ENCODE peak calls at places on chromosomes 7 and 10, in eight cellular contexts. P is kidney tubule cell; O is GM13977; V is nucleus accumbens; M is hepatocyte; B is dermis microvascular lymphatic vessel endothelial cell; C is activated naive CD4-positive, alpha-beta T cell treated with anti-CD3 and anti-CD28 coated beads, Interleukin-2, amount 10 ng/mL, durations not matched to agents 7 days and 5 days; K is Calu3. E is an unnamed sample.

GRCh38 chr7:24898691-24899090 is 81.3 kb downstream of the OSBPL3 start:
- DNase-seq in P (peak; percentile 75), O (peak; percentile 59), V (no peak), M (no peak), B (no peak), C (no peak), K (no peak), E (no peak)

GRCh38 chr7:50121269-50121668 is 28.2 kb upstream of the ZPBP start:
- DNase-seq in P (no peak), O (no peak), V (no peak), M (no peak), B (no peak), C (no peak), K (no peak), E (no peak)

GRCh38 chr7:138492423-138492822 is 32.4 kb downstream of the TRIM24 start:
- DNase-seq in P (no peak), O (no peak), V (no peak), M (no peak), B (no peak), C (no peak), K (no peak), E (no peak)

GRCh38 chr7:140017543-140017942 is 45.2 kb downstream of the PARP12 start:
- DNase-seq in P (no peak), O (no peak), V (no peak), M (no peak), B (no peak), C (no peak), K (no peak), E (no peak)

GRCh38 chr7:40918701-40919271 is 784.0 kb downstream of the SUGCT start:
- DNase-seq in P (peak; percentile 96), O (no peak), V (no peak), M (peak; percentile 65), B (no peak), C (no peak), K (no peak), E (no peak)

GRCh38 chr10:96588601-96589419 is 2.0 kb upstream of the TM9SF3 start:
- DNase-seq in P (peak; percentile 88), O (peak; percentile 65), V (no peak), M (no peak), B (no peak), C (no peak), K (no peak), E (peak; percentile 12)

GRCh38 chr10:19891429-19891828 is 75.2 kb downstream of the PLXDC2 start:
- DNase-seq in P (no peak), O (no peak), V (no peak), M (no peak), B (no peak), C (no peak), K (no peak), E (no peak)

GRCh38 chr10:80522756-80523363 is 14.8 kb upstream of the SH2D4B start:
- DNase-seq in P (no peak), O (no peak), V (no peak), M (no peak), B (no peak), C (no peak), K (no peak), E (no peak)

GRCh38 chr10:62149621-62150020 is 119.0 kb downstream of the RTKN2 start:
- DNase-seq in P (no peak), O (no peak), V (no peak), M (no peak), B (peak; percentile 55), C (no peak), K (no peak), E (no peak)

GRCh38 chr7:74606101-74606908 is 51.2 kb upstream of the GTF2I start:
- DNase-seq in P (peak; percentile 55), O (peak; percentile 62), V (peak; percentile 16), M (peak; percentile 61), B (peak; percentile 38), C (peak; percentile 62), K (peak; percentile 42), E (no peak)

GRCh38 chr10:93417886-93418285 is 64.2 kb downstream of the MYOF start:
- DNase-seq in P (no peak), O (no peak), V (no peak), M (no peak), B (no peak), C (no peak), K (no peak), E (no peak)

GRCh38 chr10:121860810-121861209 is 67.0 kb downstream of the ATE1 start:
- DNase-seq in P (no peak), O (no peak), V (no peak), M (no peak), B (no peak), C (no peak), K (no peak), E (no peak)

GRCh38 chr7:29496355-29497020 is 67.1 kb upstream of the PRR15 start:
- DNase-seq in P (no peak), O (no peak), V (no peak), M (no peak), B (no peak), C (no peak), K (no peak), E (no peak)

GRCh38 chr10:125156739-125157472 is 3.5 kb downstream of the CTBP2 start:
- DNase-seq in P (peak; percentile 71), O (no peak), V (no peak), M (no peak), B (peak; percentile 41), C (no peak), K (peak; percentile 53), E (no peak)

GRCh38 chr7:139671967-139672366 is 105.8 kb downstream of the HIPK2 start:
- DNase-seq in P (peak; percentile 26), O (no peak), V (no peak), M (no peak), B (no peak), C (no peak), K (no peak), E (no peak)

GRCh38 chr10:59839576-59839975 is 66.8 kb downstream of the CCDC6 start:
- DNase-seq in P (peak; percentile 42), O (no peak), V (no peak), M (no peak), B (no peak), C (no peak), K (no peak), E (no peak)

GRCh38 chr7:42877852-42878251 is 34.0 kb downstream of the C7orf25 start:
- DNase-seq in P (no peak), O (no peak), V (no peak), M (no peak), B (no peak), C (no peak), K (no peak), E (no peak)

GRCh38 chr7:158760936-158761335 is 56.3 kb upstream of the NCAPG2 start:
- DNase-seq in P (no peak), O (no peak), V (no peak), M (no peak), B (peak; percentile 21), C (no peak), K (peak; percentile 19), E (no peak)